ENCODE peak calls at places on chromosomes 4 and X, in ten cellular contexts. H is ovary; U is PC-3; G is CD8-positive, alpha-beta T cell; X is brain microvascular endothelial cell; P is GM23248; L is lower lobe of right lung; M is endodermal cell; O is dorsolateral prefrontal cortex; V is iPS DF 6.9. S is an unnamed sample. For H3K27me3, the result is how much of the 10 kb centered on the place peaks cover.

GRCh38 chr4:107577743-107578142 is 142.3 kb downstream of the PAPSS1 start:
- DNase-seq in P (no peak), U (peak), O (no peak), M (no peak), V (no peak), X (no peak), L (no peak), G (no peak), H (no peak), S (no peak)

GRCh38 chr4:147334478-147334877 is 146.4 kb upstream of the EDNRA start:
- DNase-seq in U (peak), H (no peak), O (no peak), G (no peak), V (no peak), M (no peak), X (no peak), P (peak), L (no peak), S (no peak)

GRCh38 chr4:74855879-74856278 is 61.6 kb upstream of the BTC start:
- DNase-seq in L (no peak), P (no peak), H (no peak), V (no peak), O (no peak), M (no peak), X (no peak), U (peak), G (no peak), S (no peak)

GRCh38 chrX:10133980-10134676 is 22.6 kb upstream of the CLCN4 start:
- DNase-seq in U (no peak), X (no peak), V (no peak), P (no peak), H (no peak), M (no peak), O (no peak), G (no peak), L (no peak), S (no peak)

GRCh38 chrX:139200793-139201192 is 329.7 kb upstream of the F9 start:
- DNase-seq in H (no peak), L (no peak), V (no peak), M (no peak), U (peak), X (no peak), P (peak), O (no peak), G (no peak), S (no peak)

GRCh38 chr4:77927991-77928925 is 65.6 kb downstream of the MRPL1 start:
- DNase-seq in O (no peak), M (no peak), L (no peak), G (no peak), V (no peak), H (no peak), P (peak), U (peak), X (no peak), S (no peak)

GRCh38 chr4:80336582-80336981 is 1.1 kb downstream of the CFAP299 start:
- DNase-seq in V (no peak), M (peak), L (no peak), O (no peak), P (peak), X (peak), G (no peak), H (no peak), U (peak), S (no peak)

GRCh38 chr4:14169460-14169859 is 541.9 kb upstream of the BOD1L1 start:
- DNase-seq in O (no peak), V (no peak), U (peak), G (no peak), M (no peak), L (no peak), P (peak), X (peak), H (no peak), S (no peak)

GRCh38 chr4:76307670-76308014 is 1.1 kb downstream of the STBD1 start:
- DNase-seq in M (no peak), V (no peak), L (no peak), H (peak), U (no peak), P (peak), G (no peak), O (no peak), X (no peak), S (no peak)
- H3K4me3 ChIP-seq in M (peak), V (no peak), L (peak), H (peak), U (peak), P (peak), G (no peak), O (peak), X (peak), S (no peak)

GRCh38 chr4:145485120-145485519 is 3.5 kb downstream of the SMAD1 start:
- DNase-seq in P (no peak), G (no peak), V (no peak), M (no peak), X (no peak), H (no peak), L (no peak), U (no peak), O (no peak), S (no peak)

GRCh38 chr4:145486603-145487002 is 5.0 kb downstream of the SMAD1 start:
- DNase-seq in H (no peak), X (no peak), U (no peak), L (no peak), O (no peak), G (no peak), P (no peak), M (no peak), V (no peak), S (no peak)

GRCh38 chr4:145481942-145482208 is 222 bp downstream of the SMAD1 start:
- DNase-seq in M (no peak), O (no peak), V (no peak), X (no peak), G (no peak), U (no peak), P (no peak), H (no peak), L (no peak), S (peak)

GRCh38 chr4:145482209-145483021 is 762 bp downstream of the SMAD1 start:
- DNase-seq in M (peak), L (peak), P (peak), O (peak), X (peak), H (peak), U (peak), V (no peak), G (no peak), S (no peak)

GRCh38 chr4:145484240-145484846 is 2.7 kb downstream of the SMAD1 start:
- DNase-seq in L (no peak), P (no peak), G (no peak), V (no peak), O (no peak), H (no peak), U (no peak), M (no peak), X (no peak), S (no peak)
- H3K27me3 ChIP-seq in L (under half), P (under half), G (under half), V (under half), O (under half), H (under half), U (under half), M (under half), X (under half), S (under half)

DNA sequence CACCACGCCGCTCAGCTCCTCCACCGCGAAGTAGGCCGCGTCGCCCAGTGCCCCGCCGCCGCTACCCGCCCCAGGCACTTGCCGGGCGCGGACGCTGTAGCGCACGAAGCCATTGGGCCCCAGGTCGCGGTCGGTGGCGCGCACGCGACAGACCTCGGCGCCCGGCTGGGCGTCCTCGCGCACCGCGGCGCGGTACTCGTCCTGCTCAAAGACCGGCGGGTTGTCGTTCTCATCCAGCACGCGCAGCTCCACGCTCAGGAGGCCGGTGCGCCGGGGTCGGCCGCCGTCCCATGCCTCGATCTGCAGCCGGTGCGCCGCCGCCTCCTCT is 1.4 kb downstream of the DCHS2 start:
- DNase-seq in H (no peak), P (no peak), U (no peak), M (peak), V (no peak), G (no peak), L (no peak), O (no peak), X (no peak), S (no peak)
- H3K4me3 ChIP-seq in H (peak), P (no peak), U (no peak), M (no peak), V (peak), G (no peak), L (no peak), O (peak), X (no peak), S (no peak)

GRCh38 chr4:120839974-120840751 is 82.4 kb downstream of the PRDM5 start:
- DNase-seq in U (no peak), H (no peak), M (no peak), O (no peak), X (no peak), L (no peak), P (no peak), G (no peak), V (no peak), S (no peak)
- H3K27me3 ChIP-seq in U (under half), H (under half), M (under half), O (under half), X (under half), L (under half), P (under half), G (under half), V (under half), S (under half)

S was measured in CD8-positive, alpha-beta memory T cell.